ENCODE peak calls at places on chromosomes 3 and 15, in eight cellular contexts. One of them, this sample, is unnamed.

GRCh38 chr3:187669675-187670504 is at the start of gene SST:
- DNase-seq in activated CD4-positive, CD25-positive, alpha-beta regulatory T cell treated with anti-CD3 and anti-CD28 coated beads, Interleukin-2, amount 50 U/mL, for 16 hours: no peak
- DNase-seq in activated effector memory CD4-positive, alpha-beta T cell treated with anti-CD3 and anti-CD28 coated beads, Interleukin-2, amount 50 U/mL, for 16 hours: no peak
- DNase-seq in activated naive CD8-positive, alpha-beta T cell treated with anti-CD3 and anti-CD28 coated beads for 36 hours: peak
- DNase-seq in GM03348: peak
- DNase-seq in GM13977: no peak
- DNase-seq in cortex of kidney: no peak
- DNase-seq in NCI-H2081 treated with DMSO at 0.1 percent for 48 hours: no peak
- DNase-seq in this sample: no peak

GRCh38 chr15:57861039-57861638 is 154.6 kb downstream of the POLR2M start:
- DNase-seq in activated CD4-positive, CD25-positive, alpha-beta regulatory T cell treated with anti-CD3 and anti-CD28 coated beads, Interleukin-2, amount 50 U/mL, for 16 hours: no peak
- DNase-seq in activated effector memory CD4-positive, alpha-beta T cell treated with anti-CD3 and anti-CD28 coated beads, Interleukin-2, amount 50 U/mL, for 16 hours: no peak
- DNase-seq in activated naive CD8-positive, alpha-beta T cell treated with anti-CD3 and anti-CD28 coated beads for 36 hours: peak
- DNase-seq in GM03348: peak
- DNase-seq in GM13977: peak
- DNase-seq in cortex of kidney: no peak
- DNase-seq in NCI-H2081 treated with DMSO at 0.1 percent for 48 hours: no peak
- DNase-seq in this sample: no peak

GRCh38 chr15:99137111-99137546 is 32.2 kb downstream of the SYNM start:
- DNase-seq in activated CD4-positive, CD25-positive, alpha-beta regulatory T cell treated with anti-CD3 and anti-CD28 coated beads, Interleukin-2, amount 50 U/mL, for 16 hours: no peak
- DNase-seq in activated effector memory CD4-positive, alpha-beta T cell treated with anti-CD3 and anti-CD28 coated beads, Interleukin-2, amount 50 U/mL, for 16 hours: no peak
- DNase-seq in activated naive CD8-positive, alpha-beta T cell treated with anti-CD3 and anti-CD28 coated beads for 36 hours: no peak
- DNase-seq in GM03348: no peak
- DNase-seq in GM13977: no peak
- DNase-seq in cortex of kidney: no peak
- DNase-seq in NCI-H2081 treated with DMSO at 0.1 percent for 48 hours: peak
- DNase-seq in this sample: no peak

GRCh38 chr3:123138819-123139517 is 62.8 kb upstream of the SEC22A start:
- DNase-seq in activated CD4-positive, CD25-positive, alpha-beta regulatory T cell treated with anti-CD3 and anti-CD28 coated beads, Interleukin-2, amount 50 U/mL, for 16 hours: no peak
- DNase-seq in activated effector memory CD4-positive, alpha-beta T cell treated with anti-CD3 and anti-CD28 coated beads, Interleukin-2, amount 50 U/mL, for 16 hours: no peak
- DNase-seq in activated naive CD8-positive, alpha-beta T cell treated with anti-CD3 and anti-CD28 coated beads for 36 hours: no peak
- DNase-seq in GM03348: peak
- DNase-seq in GM13977: no peak
- DNase-seq in cortex of kidney: no peak
- DNase-seq in NCI-H2081 treated with DMSO at 0.1 percent for 48 hours: no peak
- DNase-seq in this sample: no peak

GRCh38 chr15:37046876-37047614 is 53.3 kb downstream of the MEIS2 start:
- DNase-seq in activated CD4-positive, CD25-positive, alpha-beta regulatory T cell treated with anti-CD3 and anti-CD28 coated beads, Interleukin-2, amount 50 U/mL, for 16 hours: no peak
- DNase-seq in activated effector memory CD4-positive, alpha-beta T cell treated with anti-CD3 and anti-CD28 coated beads, Interleukin-2, amount 50 U/mL, for 16 hours: no peak
- DNase-seq in activated naive CD8-positive, alpha-beta T cell treated with anti-CD3 and anti-CD28 coated beads for 36 hours: no peak
- DNase-seq in GM03348: peak
- DNase-seq in GM13977: no peak
- DNase-seq in cortex of kidney: no peak
- DNase-seq in NCI-H2081 treated with DMSO at 0.1 percent for 48 hours: no peak
- DNase-seq in this sample: no peak

GRCh38 chr3:24264748-24265158 is 229.9 kb downstream of the THRB start:
- DNase-seq in activated CD4-positive, CD25-positive, alpha-beta regulatory T cell treated with anti-CD3 and anti-CD28 coated beads, Interleukin-2, amount 50 U/mL, for 16 hours: no peak
- DNase-seq in activated effector memory CD4-positive, alpha-beta T cell treated with anti-CD3 and anti-CD28 coated beads, Interleukin-2, amount 50 U/mL, for 16 hours: no peak
- DNase-seq in activated naive CD8-positive, alpha-beta T cell treated with anti-CD3 and anti-CD28 coated beads for 36 hours: peak
- DNase-seq in GM03348: peak
- DNase-seq in GM13977: peak
- DNase-seq in cortex of kidney: no peak
- DNase-seq in NCI-H2081 treated with DMSO at 0.1 percent for 48 hours: no peak
- DNase-seq in this sample: no peak

GRCh38 chr15:33195283-33195682 is 769 bp upstream of the FMN1 start:
- DNase-seq in activated CD4-positive, CD25-positive, alpha-beta regulatory T cell treated with anti-CD3 and anti-CD28 coated beads, Interleukin-2, amount 50 U/mL, for 16 hours: no peak
- DNase-seq in activated effector memory CD4-positive, alpha-beta T cell treated with anti-CD3 and anti-CD28 coated beads, Interleukin-2, amount 50 U/mL, for 16 hours: peak
- DNase-seq in activated naive CD8-positive, alpha-beta T cell treated with anti-CD3 and anti-CD28 coated beads for 36 hours: no peak
- DNase-seq in GM03348: no peak
- DNase-seq in GM13977: no peak
- DNase-seq in cortex of kidney: no peak
- DNase-seq in NCI-H2081 treated with DMSO at 0.1 percent for 48 hours: no peak
- DNase-seq in this sample: no peak

GRCh38 chr3:186164696-186165095 is 55.8 kb upstream of the ETV5 start:
- DNase-seq in activated CD4-positive, CD25-positive, alpha-beta regulatory T cell treated with anti-CD3 and anti-CD28 coated beads, Interleukin-2, amount 50 U/mL, for 16 hours: no peak
- DNase-seq in activated effector memory CD4-positive, alpha-beta T cell treated with anti-CD3 and anti-CD28 coated beads, Interleukin-2, amount 50 U/mL, for 16 hours: no peak
- DNase-seq in activated naive CD8-positive, alpha-beta T cell treated with anti-CD3 and anti-CD28 coated beads for 36 hours: no peak
- DNase-seq in GM03348: no peak
- DNase-seq in GM13977: no peak
- DNase-seq in cortex of kidney: no peak
- DNase-seq in NCI-H2081 treated with DMSO at 0.1 percent for 48 hours: no peak
- DNase-seq in this sample: no peak

GRCh38 chr15:37891754-37892368 is 42.6 kb upstream of the TMCO5A start:
- DNase-seq in activated CD4-positive, CD25-positive, alpha-beta regulatory T cell treated with anti-CD3 and anti-CD28 coated beads, Interleukin-2, amount 50 U/mL, for 16 hours: no peak
- DNase-seq in activated effector memory CD4-positive, alpha-beta T cell treated with anti-CD3 and anti-CD28 coated beads, Interleukin-2, amount 50 U/mL, for 16 hours: no peak
- DNase-seq in activated naive CD8-positive, alpha-beta T cell treated with anti-CD3 and anti-CD28 coated beads for 36 hours: no peak
- DNase-seq in GM03348: peak
- DNase-seq in GM13977: peak
- DNase-seq in cortex of kidney: no peak
- DNase-seq in NCI-H2081 treated with DMSO at 0.1 percent for 48 hours: peak
- DNase-seq in this sample: no peak

GRCh38 chr3:169615833-169616232 is 47.7 kb downstream of the MECOM start:
- DNase-seq in activated CD4-positive, CD25-positive, alpha-beta regulatory T cell treated with anti-CD3 and anti-CD28 coated beads, Interleukin-2, amount 50 U/mL, for 16 hours: no peak
- DNase-seq in activated effector memory CD4-positive, alpha-beta T cell treated with anti-CD3 and anti-CD28 coated beads, Interleukin-2, amount 50 U/mL, for 16 hours: no peak
- DNase-seq in activated naive CD8-positive, alpha-beta T cell treated with anti-CD3 and anti-CD28 coated beads for 36 hours: no peak
- DNase-seq in GM03348: no peak
- DNase-seq in GM13977: no peak
- DNase-seq in cortex of kidney: no peak
- DNase-seq in NCI-H2081 treated with DMSO at 0.1 percent for 48 hours: no peak
- DNase-seq in this sample: no peak

GRCh38 chr3:13333236-13333897 is 86.8 kb downstream of the NUP210 start:
- DNase-seq in activated CD4-positive, CD25-positive, alpha-beta regulatory T cell treated with anti-CD3 and anti-CD28 coated beads, Interleukin-2, amount 50 U/mL, for 16 hours: no peak
- DNase-seq in activated effector memory CD4-positive, alpha-beta T cell treated with anti-CD3 and anti-CD28 coated beads, Interleukin-2, amount 50 U/mL, for 16 hours: no peak
- DNase-seq in activated naive CD8-positive, alpha-beta T cell treated with anti-CD3 and anti-CD28 coated beads for 36 hours: no peak
- DNase-seq in GM03348: no peak
- DNase-seq in GM13977: no peak
- DNase-seq in cortex of kidney: no peak
- DNase-seq in NCI-H2081 treated with DMSO at 0.1 percent for 48 hours: no peak
- DNase-seq in this sample: no peak

GRCh38 chr3:26807272-26807671 is 184.7 kb downstream of the LRRC3B start:
- DNase-seq in activated CD4-positive, CD25-positive, alpha-beta regulatory T cell treated with anti-CD3 and anti-CD28 coated beads, Interleukin-2, amount 50 U/mL, for 16 hours: no peak
- DNase-seq in activated effector memory CD4-positive, alpha-beta T cell treated with anti-CD3 and anti-CD28 coated beads, Interleukin-2, amount 50 U/mL, for 16 hours: no peak
- DNase-seq in activated naive CD8-positive, alpha-beta T cell treated with anti-CD3 and anti-CD28 coated beads for 36 hours: no peak
- DNase-seq in GM03348: no peak
- DNase-seq in GM13977: no peak
- DNase-seq in cortex of kidney: no peak
- DNase-seq in NCI-H2081 treated with DMSO at 0.1 percent for 48 hours: no peak
- DNase-seq in this sample: no peak

GRCh38 chr3:121989943-121990342 is 32.1 kb downstream of the ILDR1 start:
- DNase-seq in activated CD4-positive, CD25-positive, alpha-beta regulatory T cell treated with anti-CD3 and anti-CD28 coated beads, Interleukin-2, amount 50 U/mL, for 16 hours: no peak
- DNase-seq in activated effector memory CD4-positive, alpha-beta T cell treated with anti-CD3 and anti-CD28 coated beads, Interleukin-2, amount 50 U/mL, for 16 hours: no peak
- DNase-seq in activated naive CD8-positive, alpha-beta T cell treated with anti-CD3 and anti-CD28 coated beads for 36 hours: no peak
- DNase-seq in GM03348: no peak
- DNase-seq in GM13977: no peak
- DNase-seq in cortex of kidney: no peak
- DNase-seq in NCI-H2081 treated with DMSO at 0.1 percent for 48 hours: no peak
- DNase-seq in this sample: no peak

GRCh38 chr3:10447527-10448260 is 57.7 kb downstream of the ATP2B2 start:
- DNase-seq in activated CD4-positive, CD25-positive, alpha-beta regulatory T cell treated with anti-CD3 and anti-CD28 coated beads, Interleukin-2, amount 50 U/mL, for 16 hours: no peak
- DNase-seq in activated effector memory CD4-positive, alpha-beta T cell treated with anti-CD3 and anti-CD28 coated beads, Interleukin-2, amount 50 U/mL, for 16 hours: no peak
- DNase-seq in activated naive CD8-positive, alpha-beta T cell treated with anti-CD3 and anti-CD28 coated beads for 36 hours: no peak
- DNase-seq in GM03348: no peak
- DNase-seq in GM13977: no peak
- DNase-seq in cortex of kidney: no peak
- DNase-seq in NCI-H2081 treated with DMSO at 0.1 percent for 48 hours: no peak
- DNase-seq in this sample: peak

GRCh38 chr15:29141908-29142747 is 127.5 kb downstream of the NSMCE3 start:
- DNase-seq in activated CD4-positive, CD25-positive, alpha-beta regulatory T cell treated with anti-CD3 and anti-CD28 coated beads, Interleukin-2, amount 50 U/mL, for 16 hours: no peak
- DNase-seq in activated effector memory CD4-positive, alpha-beta T cell treated with anti-CD3 and anti-CD28 coated beads, Interleukin-2, amount 50 U/mL, for 16 hours: no peak
- DNase-seq in activated naive CD8-positive, alpha-beta T cell treated with anti-CD3 and anti-CD28 coated beads for 36 hours: no peak
- DNase-seq in GM03348: no peak
- DNase-seq in GM13977: no peak
- DNase-seq in cortex of kidney: no peak
- DNase-seq in NCI-H2081 treated with DMSO at 0.1 percent for 48 hours: no peak
- DNase-seq in this sample: no peak

GRCh38 chr3:124063168-124063909 is 71.4 kb upstream of the ROPN1 start:
- DNase-seq in activated CD4-positive, CD25-positive, alpha-beta regulatory T cell treated with anti-CD3 and anti-CD28 coated beads, Interleukin-2, amount 50 U/mL, for 16 hours: no peak
- DNase-seq in activated effector memory CD4-positive, alpha-beta T cell treated with anti-CD3 and anti-CD28 coated beads, Interleukin-2, amount 50 U/mL, for 16 hours: no peak
- DNase-seq in activated naive CD8-positive, alpha-beta T cell treated with anti-CD3 and anti-CD28 coated beads for 36 hours: no peak
- DNase-seq in GM03348: no peak
- DNase-seq in GM13977: no peak
- DNase-seq in cortex of kidney: no peak
- DNase-seq in NCI-H2081 treated with DMSO at 0.1 percent for 48 hours: no peak
- DNase-seq in this sample: no peak

GRCh38 chr15:47266556-47266955 is 450.7 kb upstream of the SEMA6D start:
- DNase-seq in activated CD4-positive, CD25-positive, alpha-beta regulatory T cell treated with anti-CD3 and anti-CD28 coated beads, Interleukin-2, amount 50 U/mL, for 16 hours: no peak
- DNase-seq in activated effector memory CD4-positive, alpha-beta T cell treated with anti-CD3 and anti-CD28 coated beads, Interleukin-2, amount 50 U/mL, for 16 hours: no peak
- DNase-seq in activated naive CD8-positive, alpha-beta T cell treated with anti-CD3 and anti-CD28 coated beads for 36 hours: no peak
- DNase-seq in GM03348: no peak
- DNase-seq in GM13977: no peak
- DNase-seq in cortex of kidney: no peak
- DNase-seq in NCI-H2081 treated with DMSO at 0.1 percent for 48 hours: no peak
- DNase-seq in this sample: no peak

GRCh38 chr3:57896046-57896445 is 112.2 kb upstream of the FLNB start:
- DNase-seq in activated CD4-positive, CD25-positive, alpha-beta regulatory T cell treated with anti-CD3 and anti-CD28 coated beads, Interleukin-2, amount 50 U/mL, for 16 hours: no peak
- DNase-seq in activated effector memory CD4-positive, alpha-beta T cell treated with anti-CD3 and anti-CD28 coated beads, Interleukin-2, amount 50 U/mL, for 16 hours: no peak
- DNase-seq in activated naive CD8-positive, alpha-beta T cell treated with anti-CD3 and anti-CD28 coated beads for 36 hours: no peak
- DNase-seq in GM03348: no peak
- DNase-seq in GM13977: no peak
- DNase-seq in cortex of kidney: no peak
- DNase-seq in NCI-H2081 treated with DMSO at 0.1 percent for 48 hours: no peak
- DNase-seq in this sample: no peak

GRCh38 chr15:31309893-31310606 is 16.6 kb upstream of the KLF13 start:
- DNase-seq in activated CD4-positive, CD25-positive, alpha-beta regulatory T cell treated with anti-CD3 and anti-CD28 coated beads, Interleukin-2, amount 50 U/mL, for 16 hours: no peak
- DNase-seq in activated effector memory CD4-positive, alpha-beta T cell treated with anti-CD3 and anti-CD28 coated beads, Interleukin-2, amount 50 U/mL, for 16 hours: no peak
- DNase-seq in activated naive CD8-positive, alpha-beta T cell treated with anti-CD3 and anti-CD28 coated beads for 36 hours: no peak
- DNase-seq in GM03348: no peak
- DNase-seq in GM13977: no peak
- DNase-seq in cortex of kidney: no peak
- DNase-seq in NCI-H2081 treated with DMSO at 0.1 percent for 48 hours: no peak
- DNase-seq in this sample: no peak

GRCh38 chr3:169661567-169662214 is 1.8 kb downstream of the MECOM start:
- DNase-seq in activated CD4-positive, CD25-positive, alpha-beta regulatory T cell treated with anti-CD3 and anti-CD28 coated beads, Interleukin-2, amount 50 U/mL, for 16 hours: no peak
- DNase-seq in activated effector memory CD4-positive, alpha-beta T cell treated with anti-CD3 and anti-CD28 coated beads, Interleukin-2, amount 50 U/mL, for 16 hours: peak
- DNase-seq in activated naive CD8-positive, alpha-beta T cell treated with anti-CD3 and anti-CD28 coated beads for 36 hours: no peak
- DNase-seq in GM03348: peak
- DNase-seq in GM13977: peak
- DNase-seq in cortex of kidney: no peak
- DNase-seq in NCI-H2081 treated with DMSO at 0.1 percent for 48 hours: no peak
- DNase-seq in this sample: no peak

GRCh38 chr15:72474466-72474911 is 359 bp downstream of the ARIH1 start:
- DNase-seq in activated CD4-positive, CD25-positive, alpha-beta regulatory T cell treated with anti-CD3 and anti-CD28 coated beads, Interleukin-2, amount 50 U/mL, for 16 hours: peak
- DNase-seq in activated effector memory CD4-positive, alpha-beta T cell treated with anti-CD3 and anti-CD28 coated beads, Interleukin-2, amount 50 U/mL, for 16 hours: no peak
- DNase-seq in activated naive CD8-positive, alpha-beta T cell treated with anti-CD3 and anti-CD28 coated beads for 36 hours: no peak
- DNase-seq in GM03348: no peak
- DNase-seq in GM13977: no peak
- DNase-seq in cortex of kidney: no peak
- DNase-seq in NCI-H2081 treated with DMSO at 0.1 percent for 48 hours: no peak
- DNase-seq in this sample: no peak

GRCh38 chr3:185930393-185931107 is 7.3 kb downstream of the TRA2B start:
- DNase-seq in activated CD4-positive, CD25-positive, alpha-beta regulatory T cell treated with anti-CD3 and anti-CD28 coated beads, Interleukin-2, amount 50 U/mL, for 16 hours: no peak
- DNase-seq in activated effector memory CD4-positive, alpha-beta T cell treated with anti-CD3 and anti-CD28 coated beads, Interleukin-2, amount 50 U/mL, for 16 hours: no peak
- DNase-seq in activated naive CD8-positive, alpha-beta T cell treated with anti-CD3 and anti-CD28 coated beads for 36 hours: no peak
- DNase-seq in GM03348: no peak
- DNase-seq in GM13977: no peak
- DNase-seq in cortex of kidney: no peak
- DNase-seq in NCI-H2081 treated with DMSO at 0.1 percent for 48 hours: no peak
- DNase-seq in this sample: no peak

GRCh38 chr3:150345021-150345538 is 63.0 kb upstream of the TSC22D2 start:
- DNase-seq in activated CD4-positive, CD25-positive, alpha-beta regulatory T cell treated with anti-CD3 and anti-CD28 coated beads, Interleukin-2, amount 50 U/mL, for 16 hours: no peak
- DNase-seq in activated effector memory CD4-positive, alpha-beta T cell treated with anti-CD3 and anti-CD28 coated beads, Interleukin-2, amount 50 U/mL, for 16 hours: no peak
- DNase-seq in activated naive CD8-positive, alpha-beta T cell treated with anti-CD3 and anti-CD28 coated beads for 36 hours: no peak
- DNase-seq in GM03348: peak
- DNase-seq in GM13977: no peak
- DNase-seq in cortex of kidney: no peak
- DNase-seq in NCI-H2081 treated with DMSO at 0.1 percent for 48 hours: no peak
- DNase-seq in this sample: no peak

This sample was measured in C1 segment of cervical spinal cord.